ENCODE peak calls at places on chromosomes 7 and 10, in six cellular contexts. One of them, this sample, is unnamed.

GRCh38 chr10:89062861-89063260 is 72.3 kb downstream of the FAS start:
- DNase-seq in activated T-cell treated with anti-CD3 and anti-CD28 coated beads for 1 hour: no peak
- DNase-seq in posterior vena cava: peak
- DNase-seq in lower leg skin: no peak
- DNase-seq in NCI-H748 treated with DMSO at 0.1 percent for 48 hours: no peak
- DNase-seq in stimulated activated CD8-positive, alpha-beta memory T cell treated with anti-CD3 and anti-CD28 coated beads, Interleukin-2, amount 100 ng/mL, for 48 hours: no peak
- DNase-seq in this sample: no peak

GRCh38 chr10:55500931-55501559 is 700.0 kb upstream of the PCDH15 start:
- DNase-seq in lower leg skin: no peak
- DNase-seq in activated T-cell treated with anti-CD3 and anti-CD28 coated beads for 1 hour: no peak
- DNase-seq in stimulated activated CD8-positive, alpha-beta memory T cell treated with anti-CD3 and anti-CD28 coated beads, Interleukin-2, amount 100 ng/mL, for 48 hours: no peak
- DNase-seq in posterior vena cava: no peak
- DNase-seq in NCI-H748 treated with DMSO at 0.1 percent for 48 hours: peak
- DNase-seq in this sample: no peak

GRCh38 chr7:155804431-155804831 is 7.8 kb downstream of the SHH start:
- DNase-seq in activated T-cell treated with anti-CD3 and anti-CD28 coated beads for 1 hour: no peak
- DNase-seq in lower leg skin: no peak
- DNase-seq in NCI-H748 treated with DMSO at 0.1 percent for 48 hours: no peak
- DNase-seq in posterior vena cava: peak
- DNase-seq in stimulated activated CD8-positive, alpha-beta memory T cell treated with anti-CD3 and anti-CD28 coated beads, Interleukin-2, amount 100 ng/mL, for 48 hours: no peak
- DNase-seq in this sample: peak

GRCh38 chr10:132232553-132232949 is 45.8 kb downstream of the DPYSL4 start:
- DNase-seq in posterior vena cava: no peak
- DNase-seq in lower leg skin: no peak
- DNase-seq in NCI-H748 treated with DMSO at 0.1 percent for 48 hours: no peak
- DNase-seq in activated T-cell treated with anti-CD3 and anti-CD28 coated beads for 1 hour: no peak
- DNase-seq in stimulated activated CD8-positive, alpha-beta memory T cell treated with anti-CD3 and anti-CD28 coated beads, Interleukin-2, amount 100 ng/mL, for 48 hours: peak
- DNase-seq in this sample: no peak

GRCh38 chr7:108973075-108973474 is 403.4 kb downstream of the DNAJB9 start:
- DNase-seq in NCI-H748 treated with DMSO at 0.1 percent for 48 hours: no peak
- DNase-seq in lower leg skin: no peak
- DNase-seq in activated T-cell treated with anti-CD3 and anti-CD28 coated beads for 1 hour: no peak
- DNase-seq in posterior vena cava: no peak
- DNase-seq in stimulated activated CD8-positive, alpha-beta memory T cell treated with anti-CD3 and anti-CD28 coated beads, Interleukin-2, amount 100 ng/mL, for 48 hours: no peak
- DNase-seq in this sample: no peak

GRCh38 chr7:88169717-88170320 is 50.0 kb downstream of the SRI start:
- DNase-seq in lower leg skin: no peak
- DNase-seq in activated T-cell treated with anti-CD3 and anti-CD28 coated beads for 1 hour: no peak
- DNase-seq in stimulated activated CD8-positive, alpha-beta memory T cell treated with anti-CD3 and anti-CD28 coated beads, Interleukin-2, amount 100 ng/mL, for 48 hours: no peak
- DNase-seq in posterior vena cava: no peak
- DNase-seq in NCI-H748 treated with DMSO at 0.1 percent for 48 hours: no peak
- DNase-seq in this sample: no peak

GRCh38 chr10:90859321-90859751 is 1.5 kb upstream of the HTR7 start:
- DNase-seq in stimulated activated CD8-positive, alpha-beta memory T cell treated with anti-CD3 and anti-CD28 coated beads, Interleukin-2, amount 100 ng/mL, for 48 hours: no peak
- DNase-seq in posterior vena cava: no peak
- DNase-seq in lower leg skin: no peak
- DNase-seq in NCI-H748 treated with DMSO at 0.1 percent for 48 hours: no peak
- DNase-seq in activated T-cell treated with anti-CD3 and anti-CD28 coated beads for 1 hour: no peak
- DNase-seq in this sample: no peak

GRCh38 chr10:126661841-126662520 is 8.5 kb downstream of the C10orf90 start:
- DNase-seq in NCI-H748 treated with DMSO at 0.1 percent for 48 hours: no peak
- DNase-seq in lower leg skin: no peak
- DNase-seq in stimulated activated CD8-positive, alpha-beta memory T cell treated with anti-CD3 and anti-CD28 coated beads, Interleukin-2, amount 100 ng/mL, for 48 hours: no peak
- DNase-seq in posterior vena cava: no peak
- DNase-seq in activated T-cell treated with anti-CD3 and anti-CD28 coated beads for 1 hour: no peak
- DNase-seq in this sample: no peak

GRCh38 chr7:30422922-30423321 is 55.7 kb downstream of the NOD1 start:
- DNase-seq in posterior vena cava: no peak
- DNase-seq in NCI-H748 treated with DMSO at 0.1 percent for 48 hours: no peak
- DNase-seq in lower leg skin: no peak
- DNase-seq in stimulated activated CD8-positive, alpha-beta memory T cell treated with anti-CD3 and anti-CD28 coated beads, Interleukin-2, amount 100 ng/mL, for 48 hours: no peak
- DNase-seq in activated T-cell treated with anti-CD3 and anti-CD28 coated beads for 1 hour: no peak
- DNase-seq in this sample: no peak

GRCh38 chr7:388461-388960 is 98.5 kb downstream of the FOXL3 start:
- DNase-seq in NCI-H748 treated with DMSO at 0.1 percent for 48 hours: no peak
- DNase-seq in activated T-cell treated with anti-CD3 and anti-CD28 coated beads for 1 hour: no peak
- DNase-seq in posterior vena cava: peak
- DNase-seq in stimulated activated CD8-positive, alpha-beta memory T cell treated with anti-CD3 and anti-CD28 coated beads, Interleukin-2, amount 100 ng/mL, for 48 hours: no peak
- DNase-seq in lower leg skin: peak
- DNase-seq in this sample: peak

GRCh38 chr10:22473044-22473443 is 127.7 kb downstream of the SPAG6 start:
- DNase-seq in stimulated activated CD8-positive, alpha-beta memory T cell treated with anti-CD3 and anti-CD28 coated beads, Interleukin-2, amount 100 ng/mL, for 48 hours: no peak
- DNase-seq in NCI-H748 treated with DMSO at 0.1 percent for 48 hours: no peak
- DNase-seq in lower leg skin: no peak
- DNase-seq in posterior vena cava: no peak
- DNase-seq in activated T-cell treated with anti-CD3 and anti-CD28 coated beads for 1 hour: no peak
- DNase-seq in this sample: no peak

GRCh38 chr10:14801693-14802092 is 27.0 kb upstream of the FAM107B start:
- DNase-seq in posterior vena cava: no peak
- DNase-seq in lower leg skin: no peak
- DNase-seq in activated T-cell treated with anti-CD3 and anti-CD28 coated beads for 1 hour: no peak
- DNase-seq in NCI-H748 treated with DMSO at 0.1 percent for 48 hours: no peak
- DNase-seq in stimulated activated CD8-positive, alpha-beta memory T cell treated with anti-CD3 and anti-CD28 coated beads, Interleukin-2, amount 100 ng/mL, for 48 hours: no peak
- DNase-seq in this sample: no peak

GRCh38 chr10:17453377-17454091 is 861 bp downstream of the ST8SIA6 start:
- DNase-seq in lower leg skin: peak
- DNase-seq in activated T-cell treated with anti-CD3 and anti-CD28 coated beads for 1 hour: peak
- DNase-seq in NCI-H748 treated with DMSO at 0.1 percent for 48 hours: peak
- DNase-seq in posterior vena cava: no peak
- DNase-seq in stimulated activated CD8-positive, alpha-beta memory T cell treated with anti-CD3 and anti-CD28 coated beads, Interleukin-2, amount 100 ng/mL, for 48 hours: peak
- DNase-seq in this sample: no peak

GRCh38 chr7:101968720-101969466 is 151.5 kb downstream of the CUX1 start:
- DNase-seq in lower leg skin: no peak
- DNase-seq in activated T-cell treated with anti-CD3 and anti-CD28 coated beads for 1 hour: no peak
- DNase-seq in stimulated activated CD8-positive, alpha-beta memory T cell treated with anti-CD3 and anti-CD28 coated beads, Interleukin-2, amount 100 ng/mL, for 48 hours: no peak
- DNase-seq in posterior vena cava: peak
- DNase-seq in NCI-H748 treated with DMSO at 0.1 percent for 48 hours: no peak
- DNase-seq in this sample: no peak

GRCh38 chr7:100825760-100826545 is 1.4 kb downstream of the EPHB4 start:
- DNase-seq in NCI-H748 treated with DMSO at 0.1 percent for 48 hours: no peak
- DNase-seq in activated T-cell treated with anti-CD3 and anti-CD28 coated beads for 1 hour: no peak
- DNase-seq in stimulated activated CD8-positive, alpha-beta memory T cell treated with anti-CD3 and anti-CD28 coated beads, Interleukin-2, amount 100 ng/mL, for 48 hours: no peak
- DNase-seq in lower leg skin: no peak
- DNase-seq in posterior vena cava: no peak
- DNase-seq in this sample: no peak

GRCh38 chr10:5078781-5079180 is 15.4 kb upstream of the AKR1C3 start:
- DNase-seq in lower leg skin: no peak
- DNase-seq in activated T-cell treated with anti-CD3 and anti-CD28 coated beads for 1 hour: no peak
- DNase-seq in NCI-H748 treated with DMSO at 0.1 percent for 48 hours: no peak
- DNase-seq in stimulated activated CD8-positive, alpha-beta memory T cell treated with anti-CD3 and anti-CD28 coated beads, Interleukin-2, amount 100 ng/mL, for 48 hours: no peak
- DNase-seq in posterior vena cava: no peak
- DNase-seq in this sample: no peak

GRCh38 chr7:32670105-32670504 is 174.8 kb downstream of the AVL9 start:
- DNase-seq in stimulated activated CD8-positive, alpha-beta memory T cell treated with anti-CD3 and anti-CD28 coated beads, Interleukin-2, amount 100 ng/mL, for 48 hours: no peak
- DNase-seq in NCI-H748 treated with DMSO at 0.1 percent for 48 hours: no peak
- DNase-seq in lower leg skin: no peak
- DNase-seq in posterior vena cava: no peak
- DNase-seq in activated T-cell treated with anti-CD3 and anti-CD28 coated beads for 1 hour: no peak
- DNase-seq in this sample: no peak

GRCh38 chr10:43846968-43847367 is 198.3 kb upstream of the ZNF32 start:
- DNase-seq in stimulated activated CD8-positive, alpha-beta memory T cell treated with anti-CD3 and anti-CD28 coated beads, Interleukin-2, amount 100 ng/mL, for 48 hours: no peak
- DNase-seq in NCI-H748 treated with DMSO at 0.1 percent for 48 hours: no peak
- DNase-seq in activated T-cell treated with anti-CD3 and anti-CD28 coated beads for 1 hour: no peak
- DNase-seq in posterior vena cava: no peak
- DNase-seq in lower leg skin: no peak
- DNase-seq in this sample: no peak

GRCh38 chr7:66804001-66804400 is 63.5 kb downstream of the RABGEF1 start:
- DNase-seq in posterior vena cava: no peak
- DNase-seq in lower leg skin: no peak
- DNase-seq in activated T-cell treated with anti-CD3 and anti-CD28 coated beads for 1 hour: no peak
- DNase-seq in NCI-H748 treated with DMSO at 0.1 percent for 48 hours: no peak
- DNase-seq in stimulated activated CD8-positive, alpha-beta memory T cell treated with anti-CD3 and anti-CD28 coated beads, Interleukin-2, amount 100 ng/mL, for 48 hours: no peak
- DNase-seq in this sample: no peak

GRCh38 chr7:118214051-118214832 is 10.3 kb upstream of the ANKRD7 start:
- DNase-seq in NCI-H748 treated with DMSO at 0.1 percent for 48 hours: peak
- DNase-seq in posterior vena cava: peak
- DNase-seq in lower leg skin: peak
- DNase-seq in activated T-cell treated with anti-CD3 and anti-CD28 coated beads for 1 hour: peak
- DNase-seq in stimulated activated CD8-positive, alpha-beta memory T cell treated with anti-CD3 and anti-CD28 coated beads, Interleukin-2, amount 100 ng/mL, for 48 hours: peak
- DNase-seq in this sample: peak

GRCh38 chr7:44667190-44667589 is 60.8 kb downstream of the OGDH start:
- DNase-seq in NCI-H748 treated with DMSO at 0.1 percent for 48 hours: no peak
- DNase-seq in posterior vena cava: no peak
- DNase-seq in lower leg skin: peak
- DNase-seq in stimulated activated CD8-positive, alpha-beta memory T cell treated with anti-CD3 and anti-CD28 coated beads, Interleukin-2, amount 100 ng/mL, for 48 hours: no peak
- DNase-seq in activated T-cell treated with anti-CD3 and anti-CD28 coated beads for 1 hour: no peak
- DNase-seq in this sample: no peak

GRCh38 chr7:137716061-137716460 is 130.7 kb downstream of the DGKI start:
- DNase-seq in NCI-H748 treated with DMSO at 0.1 percent for 48 hours: no peak
- DNase-seq in posterior vena cava: no peak
- DNase-seq in stimulated activated CD8-positive, alpha-beta memory T cell treated with anti-CD3 and anti-CD28 coated beads, Interleukin-2, amount 100 ng/mL, for 48 hours: no peak
- DNase-seq in activated T-cell treated with anti-CD3 and anti-CD28 coated beads for 1 hour: no peak
- DNase-seq in lower leg skin: no peak
- DNase-seq in this sample: no peak

GRCh38 chr7:69445549-69445948 is 152.7 kb upstream of the AUTS2 start:
- DNase-seq in stimulated activated CD8-positive, alpha-beta memory T cell treated with anti-CD3 and anti-CD28 coated beads, Interleukin-2, amount 100 ng/mL, for 48 hours: no peak
- DNase-seq in lower leg skin: no peak
- DNase-seq in activated T-cell treated with anti-CD3 and anti-CD28 coated beads for 1 hour: no peak
- DNase-seq in NCI-H748 treated with DMSO at 0.1 percent for 48 hours: no peak
- DNase-seq in posterior vena cava: no peak
- DNase-seq in this sample: no peak

GRCh38 chr7:130154501-130155317 is 50.5 kb downstream of the TMEM209 start:
- DNase-seq in NCI-H748 treated with DMSO at 0.1 percent for 48 hours: no peak
- DNase-seq in posterior vena cava: no peak
- DNase-seq in activated T-cell treated with anti-CD3 and anti-CD28 coated beads for 1 hour: no peak
- DNase-seq in stimulated activated CD8-positive, alpha-beta memory T cell treated with anti-CD3 and anti-CD28 coated beads, Interleukin-2, amount 100 ng/mL, for 48 hours: no peak
- DNase-seq in lower leg skin: peak
- DNase-seq in this sample: peak

GRCh38 chr7:108561047-108561619 is 8.4 kb downstream of the THAP5 start:
- DNase-seq in posterior vena cava: no peak
- DNase-seq in activated T-cell treated with anti-CD3 and anti-CD28 coated beads for 1 hour: no peak
- DNase-seq in lower leg skin: no peak
- DNase-seq in NCI-H748 treated with DMSO at 0.1 percent for 48 hours: no peak
- DNase-seq in stimulated activated CD8-positive, alpha-beta memory T cell treated with anti-CD3 and anti-CD28 coated beads, Interleukin-2, amount 100 ng/mL, for 48 hours: no peak
- DNase-seq in this sample: no peak

GRCh38 chr7:141361479-141361878 is 189.7 kb upstream of the AGK start:
- DNase-seq in activated T-cell treated with anti-CD3 and anti-CD28 coated beads for 1 hour: no peak
- DNase-seq in lower leg skin: no peak
- DNase-seq in stimulated activated CD8-positive, alpha-beta memory T cell treated with anti-CD3 and anti-CD28 coated beads, Interleukin-2, amount 100 ng/mL, for 48 hours: no peak
- DNase-seq in NCI-H748 treated with DMSO at 0.1 percent for 48 hours: no peak
- DNase-seq in posterior vena cava: no peak
- DNase-seq in this sample: no peak

GRCh38 chr7:154581251-154581890 is 421.6 kb downstream of the PAXIP1 start:
- DNase-seq in activated T-cell treated with anti-CD3 and anti-CD28 coated beads for 1 hour: no peak
- DNase-seq in NCI-H748 treated with DMSO at 0.1 percent for 48 hours: no peak
- DNase-seq in posterior vena cava: no peak
- DNase-seq in lower leg skin: no peak
- DNase-seq in stimulated activated CD8-positive, alpha-beta memory T cell treated with anti-CD3 and anti-CD28 coated beads, Interleukin-2, amount 100 ng/mL, for 48 hours: no peak
- DNase-seq in this sample: no peak

GRCh38 chr10:127407551-127407950 is 141.6 kb upstream of the NPS start:
- DNase-seq in posterior vena cava: peak
- DNase-seq in activated T-cell treated with anti-CD3 and anti-CD28 coated beads for 1 hour: no peak
- DNase-seq in lower leg skin: no peak
- DNase-seq in stimulated activated CD8-positive, alpha-beta memory T cell treated with anti-CD3 and anti-CD28 coated beads, Interleukin-2, amount 100 ng/mL, for 48 hours: no peak
- DNase-seq in NCI-H748 treated with DMSO at 0.1 percent for 48 hours: no peak
- DNase-seq in this sample: no peak

GRCh38 chr10:88491314-88491713 is 91.8 kb downstream of the RNLS start:
- DNase-seq in stimulated activated CD8-positive, alpha-beta memory T cell treated with anti-CD3 and anti-CD28 coated beads, Interleukin-2, amount 100 ng/mL, for 48 hours: no peak
- DNase-seq in lower leg skin: no peak
- DNase-seq in posterior vena cava: no peak
- DNase-seq in activated T-cell treated with anti-CD3 and anti-CD28 coated beads for 1 hour: no peak
- DNase-seq in NCI-H748 treated with DMSO at 0.1 percent for 48 hours: no peak
- DNase-seq in this sample: no peak

This sample was measured in NCI-H774.